ENCODE peak calls at places on chromosomes 13 and 19, in nine cellular contexts. E is tibial nerve, P is cardiac muscle cell, C is pancreas, H is SJSA1, M is heart left ventricle, T is astrocyte, Q is RWPE1, X is substantia nigra. F is an unnamed sample.

GRCh38 chr19:40690050-40690698 is at the start of gene NUMBL:
- DNase-seq in T (no peak), P (no peak), C (no peak), E (no peak), Q (no peak), X (no peak), H (no peak), M (no peak), F (no peak)

GRCh38 chr19:30229524-30230174 is 142.5 kb upstream of the ZNF536 start:
- DNase-seq in P (no peak), X (no peak), M (no peak), H (no peak), C (no peak), Q (no peak), E (no peak), T (no peak), F (no peak)

GRCh38 chr19:7783991-7784421 is 21.0 kb downstream of the CLEC4M start:
- DNase-seq in M (no peak), H (no peak), T (no peak), C (no peak), P (no peak), Q (peak; percentile 91), X (no peak), E (no peak), F (peak; percentile 26)

GRCh38 chr13:23852351-23852750 is 36.8 kb downstream of the MIPEP start:
- DNase-seq in P (no peak), M (no peak), C (no peak), T (no peak), E (no peak), H (no peak), Q (no peak), X (no peak), F (no peak)

GRCh38 chr19:30669329-30670010 is 297.3 kb downstream of the ZNF536 start:
- DNase-seq in M (peak; percentile 30), P (peak; percentile 76), Q (peak; percentile 38), E (peak; percentile 60), C (peak; percentile 25), X (peak; percentile 26), H (peak; percentile 74), T (no peak), F (peak; percentile 69)

GRCh38 chr13:34776390-34776981 is 165.6 kb upstream of the NBEA start:
- DNase-seq in C (no peak), M (no peak), E (no peak), P (no peak), X (no peak), T (no peak), Q (no peak), H (no peak), F (no peak)

GRCh38 chr13:51534075-51534817 is 50.0 kb upstream of the WDFY2 start:
- DNase-seq in E (no peak), Q (no peak), T (no peak), M (peak; percentile 20), P (no peak), H (no peak), C (no peak), X (peak; percentile 32), F (no peak)

GRCh38 chr13:90683711-90684131 is 663.8 kb upstream of the MIR17HG start:
- DNase-seq in M (no peak), H (no peak), E (no peak), C (no peak), P (no peak), Q (no peak), X (no peak), T (peak; percentile 18), F (no peak)

GRCh38 chr13:87234981-87235380 is 436.2 kb upstream of the SLITRK5 start:
- DNase-seq in E (no peak), Q (no peak), T (peak; percentile 96), P (no peak), C (no peak), H (no peak), M (no peak), X (no peak), F (no peak)

GRCh38 chr13:45873491-45874360 is 22.2 kb upstream of the SIAH3 start:
- DNase-seq in Q (peak; percentile 44), P (no peak), C (no peak), E (no peak), H (no peak), M (no peak), T (peak; percentile 36), X (no peak), F (no peak)

GRCh38 chr19:51342631-51343569 is 961 bp upstream of the VSIG10L start:
- DNase-seq in H (no peak), T (no peak), P (no peak), Q (no peak), X (no peak), M (no peak), E (no peak), C (no peak), F (no peak)

GRCh38 chr19:19477705-19478383 is 37.5 kb downstream of the TSSK6 start:
- DNase-seq in X (no peak), E (no peak), P (no peak), M (no peak), Q (no peak), H (no peak), T (no peak), C (no peak), F (no peak)

GRCh38 chr19:56746367-56746766 is 74.8 kb upstream of the ZNF835 start:
- DNase-seq in P (no peak), M (no peak), Q (no peak), T (no peak), H (no peak), C (no peak), X (no peak), E (no peak), F (no peak)

GRCh38 chr19:4873930-4874329 is 6.5 kb upstream of the PLIN3 start:
- DNase-seq in E (no peak), H (no peak), M (no peak), C (no peak), P (no peak), X (no peak), Q (no peak), T (no peak), F (no peak)

GRCh38 chr19:4879041-4879440 is 11.6 kb upstream of the PLIN3 start:
- DNase-seq in C (no peak), E (no peak), Q (no peak), M (no peak), T (no peak), X (no peak), P (no peak), H (no peak), F (no peak)

GRCh38 chr19:4877753-4878490 is 10.5 kb upstream of the PLIN3 start:
- DNase-seq in T (no peak), X (peak; percentile 92), M (no peak), H (peak; percentile 56), Q (no peak), E (peak; percentile 21), P (no peak), C (no peak), F (peak; percentile 86)

GRCh38 chr19:4878491-4878968 is 11.1 kb upstream of the PLIN3 start:
- DNase-seq in E (no peak), X (peak; percentile 67), Q (no peak), P (no peak), H (peak; percentile 81), M (no peak), T (no peak), C (no peak), F (no peak)
- H3K27ac ChIP-seq in E (peak overlapping the region; percentile 89), X (peak overlapping the region; percentile 100), Q (peak overlapping the region; percentile 71), P (no peak overlapping the region), H (peak overlapping the region; percentile 91), M (peak overlapping the region; percentile 69), T (no peak overlapping the region), C (peak overlapping the region; percentile 17), F (peak overlapping the region; percentile 100)

GRCh38 chr13:30872195-30872594 is 33.9 kb upstream of the MEDAG start:
- DNase-seq in M (no peak), H (no peak), P (no peak), X (no peak), E (no peak), T (no peak), Q (no peak), C (no peak), F (no peak)

GRCh38 chr13:30870049-30870884 is 35.8 kb upstream of the MEDAG start:
- DNase-seq in M (peak; percentile 60), X (no peak), T (peak; percentile 100), Q (peak; percentile 56), C (no peak), P (no peak), H (peak; percentile 94), E (peak; percentile 91), F (no peak)

GRCh38 chr13:30871713-30872029 is 34.4 kb upstream of the MEDAG start:
- DNase-seq in Q (no peak), H (no peak), P (no peak), T (no peak), E (no peak), X (no peak), M (no peak), C (no peak), F (no peak)

GRCh38 chr13:30869491-30869890 is 36.6 kb upstream of the MEDAG start:
- DNase-seq in X (no peak), C (no peak), M (no peak), T (peak; percentile 52), P (no peak), H (no peak), E (no peak), Q (no peak), F (no peak)

GRCh38 chr13:30870916-30871712 is 35.0 kb upstream of the MEDAG start:
- DNase-seq in T (no peak), X (no peak), H (no peak), Q (no peak), M (no peak), C (no peak), P (no peak), E (no peak), F (no peak)
- H3K27ac ChIP-seq in T (peak overlapping the region; percentile 100), X (no peak overlapping the region), H (peak overlapping the region; percentile 99), Q (no peak overlapping the region), M (no peak overlapping the region), C (no peak overlapping the region), P (no peak overlapping the region), E (peak overlapping the region; percentile 87), F (no peak overlapping the region)

DNA sequence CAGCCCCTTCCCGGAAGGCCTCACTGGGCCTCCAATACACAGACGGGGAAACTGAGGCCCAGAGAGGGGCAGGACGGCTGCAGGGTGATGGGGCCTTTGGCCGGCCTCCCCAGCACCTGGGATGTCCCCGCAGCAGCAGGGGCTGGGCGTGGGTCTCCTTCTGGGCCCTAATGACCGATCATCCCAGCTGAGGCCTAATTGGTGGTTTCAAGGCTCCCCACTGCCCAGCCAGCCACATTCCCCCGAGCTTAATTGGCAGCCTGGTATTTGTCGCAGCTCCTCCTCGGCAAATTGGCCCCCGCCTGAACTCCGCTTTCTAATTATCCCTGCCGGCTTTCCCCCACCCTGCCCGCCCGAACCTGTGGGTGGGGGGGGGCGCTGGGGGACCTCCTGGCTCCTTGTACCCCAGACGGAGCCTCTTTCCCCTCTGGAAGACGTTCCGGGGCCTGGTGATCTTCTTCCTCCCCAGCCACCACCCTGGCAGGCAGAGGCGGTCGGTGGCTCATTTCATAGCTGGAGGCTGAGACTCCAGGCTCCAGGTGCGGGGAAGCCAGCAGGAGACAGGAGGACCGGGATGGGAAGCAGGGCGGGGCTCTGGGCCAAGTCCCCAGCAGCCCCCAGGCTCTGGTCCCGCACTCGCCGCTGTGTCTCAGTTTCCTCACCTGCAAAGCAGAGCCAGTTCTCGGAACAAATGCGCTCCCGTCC is 27.2 kb upstream of the WDR18 start:
- DNase-seq in X (no peak), H (no peak), C (no peak), M (no peak), Q (peak; percentile 61), T (peak; percentile 52), E (no peak), P (peak; percentile 18), F (no peak)
- H3K27ac ChIP-seq in X (no peak overlapping the region), H (no peak overlapping the region), C (peak overlapping the region; percentile 81), M (no peak overlapping the region), Q (peak overlapping the region; percentile 42), T (peak overlapping the region; percentile 13), E (no peak overlapping the region), P (peak overlapping the region; percentile 91), F (no peak overlapping the region)

GRCh38 chr19:10270616-10271394 is at the start of gene ICAM1:
- DNase-seq in P (no peak), Q (peak; percentile 45), H (peak; percentile 71), X (peak; percentile 16), M (peak; percentile 84), E (peak; percentile 50), C (peak; percentile 56), T (peak; percentile 45), F (no peak)
- H3K27ac ChIP-seq in P (no peak within 1 kb of the TSS), Q (peak within 1 kb of the TSS; percentile 52), H (peak within 1 kb of the TSS; percentile 0), X (peak within 1 kb of the TSS; percentile 66), M (peak within 1 kb of the TSS; percentile 77), E (peak within 1 kb of the TSS; percentile 87), C (peak within 1 kb of the TSS; percentile 83), T (no peak within 1 kb of the TSS), F (peak within 1 kb of the TSS; percentile 82)

F was measured in caudate nucleus.